ENCODE peak calls at places on chromosome 21, in ten cellular contexts. M is progenitor cell of endocrine pancreas, J is heart right ventricle, F is GM20000, W is fibroblast of lung, A is endothelial cell of umbilical vein, O is ascending aorta, Y is K562, N is neural crest cell, E is psoas muscle. V is an unnamed sample.

GRCh38 chr21:45830221-45830640 is 151.3 kb upstream of the COL6A1 start:
- DNase-seq in M (no peak), J (no peak), F (no peak), W (peak; percentile 36), A (no peak), O (no peak), Y (peak; percentile 41), N (no peak), E (no peak), V (no peak)

GRCh38 chr21:35257413-35257812 is 208.3 kb upstream of the RUNX1 start:
- DNase-seq in M (no peak), J (peak; percentile 19), F (no peak), W (peak; percentile 97), A (peak; percentile 97), O (peak; percentile 74), Y (no peak), N (no peak), E (peak; percentile 68), V (no peak)

GRCh38 chr21:29299906-29300546 is 1.3 kb downstream of the BACH1 start:
- DNase-seq in M (no peak), J (peak; percentile 23), F (peak; percentile 77), W (peak; percentile 92), A (peak; percentile 56), O (peak; percentile 80), Y (peak; percentile 64), N (no peak), E (peak; percentile 30), V (peak; percentile 58)

GRCh38 chr21:41615613-41616012 is 107.7 kb upstream of the TMPRSS2 start:
- DNase-seq in M (no peak), J (no peak), F (no peak), W (peak; percentile 99), A (no peak), O (peak; percentile 67), Y (no peak), N (no peak), E (no peak), V (no peak)

GRCh38 chr21:45290948-45291612 is 3.4 kb upstream of the POFUT2 start:
- DNase-seq in M (peak; percentile 5), J (no peak), F (no peak), W (peak; percentile 65), A (no peak), O (peak; percentile 70), Y (no peak), N (no peak), E (no peak), V (no peak)

GRCh38 chr21:45262616-45263015 is 25.1 kb downstream of the POFUT2 start:
- DNase-seq in M (no peak), J (no peak), F (no peak), W (no peak), A (no peak), O (peak; percentile 56), Y (no peak), N (no peak), E (no peak), V (no peak)

GRCh38 chr21:44730951-44731579 is 19.7 kb upstream of the TSPEAR start:
- DNase-seq in M (no peak), J (no peak), F (no peak), W (no peak), A (no peak), O (peak; percentile 31), Y (peak; percentile 51), N (no peak), E (no peak), V (no peak)

GRCh38 chr21:45991606-45992301 is 10.2 kb downstream of the COL6A1 start:
- DNase-seq in M (no peak), J (no peak), F (no peak), W (no peak), A (no peak), O (peak; percentile 63), Y (no peak), N (no peak), E (no peak), V (peak; percentile 9)

GRCh38 chr21:35737899-35738341 is 322.4 kb downstream of the SETD4 start:
- DNase-seq in M (no peak), J (peak; percentile 13), F (no peak), W (no peak), A (no peak), O (peak; percentile 71), Y (no peak), N (no peak), E (peak; percentile 48), V (no peak)

GRCh38 chr21:35840197-35840799 is 220.0 kb downstream of the SETD4 start:
- DNase-seq in M (peak; percentile 35), J (no peak), F (peak; percentile 36), W (peak; percentile 95), A (peak; percentile 78), O (peak; percentile 79), Y (peak; percentile 54), N (peak; percentile 41), E (peak; percentile 27), V (no peak)

GRCh38 chr21:37095821-37096220 is 22.8 kb downstream of the TTC3 start:
- DNase-seq in M (no peak), J (no peak), F (no peak), W (no peak), A (no peak), O (no peak), Y (no peak), N (no peak), E (no peak), V (no peak)

GRCh38 chr21:14901482-14901958 is 163.3 kb downstream of the NRIP1 start:
- DNase-seq in M (no peak), J (no peak), F (peak; percentile 38), W (peak; percentile 19), A (no peak), O (no peak), Y (no peak), N (no peak), E (no peak), V (no peak)

GRCh38 chr21:39483917-39484316 is 32.1 kb downstream of the SH3BGR start:
- DNase-seq in M (no peak), J (no peak), F (no peak), W (peak; percentile 36), A (peak; percentile 2), O (no peak), Y (no peak), N (no peak), E (no peak), V (no peak)

GRCh38 chr21:39209334-39209688 is 26.1 kb upstream of the PSMG1 start:
- DNase-seq in M (no peak), J (no peak), F (no peak), W (no peak), A (no peak), O (no peak), Y (no peak), N (no peak), E (no peak), V (no peak)

GRCh38 chr21:44837537-44837936 is 19.7 kb upstream of the SUMO3 start:
- DNase-seq in M (no peak), J (no peak), F (no peak), W (no peak), A (no peak), O (no peak), Y (no peak), N (no peak), E (no peak), V (no peak)

GRCh38 chr21:35048706-35049617 is at the start of gene RUNX1:
- DNase-seq in M (no peak), J (no peak), F (peak; percentile 72), W (peak; percentile 79), A (peak; percentile 37), O (peak; percentile 82), Y (peak; percentile 29), N (no peak), E (peak; percentile 32), V (peak; percentile 57)

GRCh38 chr21:29224006-29224405 is 74.7 kb upstream of the BACH1 start:
- DNase-seq in M (no peak), J (no peak), F (no peak), W (no peak), A (no peak), O (no peak), Y (no peak), N (no peak), E (no peak), V (no peak)

GRCh38 chr21:20040768-20041167 is 957.4 kb upstream of the NCAM2 start:
- DNase-seq in M (no peak), J (no peak), F (no peak), W (no peak), A (peak; percentile 14), O (no peak), Y (no peak), N (no peak), E (no peak), V (no peak)

GRCh38 chr21:41213081-41213480 is 45.1 kb downstream of the BACE2 start:
- DNase-seq in M (no peak), J (no peak), F (no peak), W (no peak), A (peak; percentile 17), O (no peak), Y (no peak), N (no peak), E (no peak), V (no peak)

GRCh38 chr21:14584357-14585095 is 38.4 kb upstream of the SAMSN1 start:
- DNase-seq in M (no peak), J (no peak), F (no peak), W (no peak), A (no peak), O (no peak), Y (no peak), N (no peak), E (no peak), V (no peak)

GRCh38 chr21:38134084-38134873 is 122.5 kb upstream of the KCNJ15 start:
- DNase-seq in M (no peak), J (no peak), F (no peak), W (no peak), A (no peak), O (no peak), Y (no peak), N (no peak), E (no peak), V (no peak)

GRCh38 chr21:43352568-43353281 is 74.2 kb downstream of the SIK1 start:
- DNase-seq in M (no peak), J (no peak), F (peak; percentile 95), W (no peak), A (peak; percentile 19), O (no peak), Y (peak; percentile 85), N (no peak), E (no peak), V (no peak)
- TF ChIP-seq CTCF in M (no peak), J (no peak), F (no peak), W (no peak), A (no peak), O (no peak), Y (no peak), N (no peak), E (no peak), V (no peak)

GRCh38 chr21:28154121-28154520 is 838.6 kb downstream of the LTN1 start:
- DNase-seq in M (no peak), J (no peak), F (no peak), W (no peak), A (no peak), O (no peak), Y (no peak), N (no peak), E (no peak), V (no peak)
- TF ChIP-seq CTCF in M (no peak), J (no peak), F (no peak), W (no peak), A (no peak), O (no peak), Y (no peak), N (no peak), E (no peak), V (no peak)

GRCh38 chr21:16775056-16775455 is 737.8 kb upstream of the CXADR start:
- DNase-seq in M (no peak), J (no peak), F (no peak), W (no peak), A (no peak), O (no peak), Y (no peak), N (no peak), E (no peak), V (no peak)
- TF ChIP-seq CTCF in M (no peak), J (no peak), F (no peak), W (no peak), A (no peak), O (no peak), Y (no peak), N (no peak), E (no peak), V (no peak)

GRCh38 chr21:18840239-18840638 is 436.7 kb upstream of the TMPRSS15 start:
- DNase-seq in M (no peak), J (no peak), F (no peak), W (peak; percentile 0), A (peak; percentile 6), O (no peak), Y (no peak), N (no peak), E (no peak), V (no peak)
- TF ChIP-seq CTCF in M (peak; percentile 24), J (no peak), F (no peak), W (peak; percentile 2), A (peak; percentile 20), O (no peak), Y (peak; percentile 33), N (peak; percentile 47), E (no peak), V (no peak)